ENCODE peak calls at places on chromosomes 2 and 18, in eight cellular contexts. I is endothelial cell, S is right lobe of liver, C is neural crest cell, V is colonic mucosa, P is endodermal cell, L is spleen, U is MCF 10A. T is an unnamed sample.

GRCh38 chr2:237686659-237687136 is 59.3 kb downstream of the LRRFIP1 start:
- DNase-seq in V (no peak), U (no peak), S (no peak), C (no peak), P (no peak), L (peak; percentile 81), I (no peak), T (no peak)

GRCh38 chr2:240245706-240246105 is 105.2 kb upstream of the OTOS start:
- DNase-seq in C (no peak), S (no peak), I (no peak), P (no peak), L (peak; percentile 58), V (peak; percentile 14), U (no peak), T (no peak)

GRCh38 chr2:29952973-29953372 is 31.6 kb upstream of the ALK start:
- DNase-seq in S (no peak), U (no peak), P (no peak), I (no peak), L (no peak), V (no peak), C (no peak), T (no peak)

GRCh38 chr2:222919841-222920609 is 59.2 kb downstream of the ACSL3 start:
- DNase-seq in V (no peak), P (no peak), I (no peak), S (no peak), L (no peak), U (peak; percentile 60), C (no peak), T (peak; percentile 20)

GRCh38 chr2:71802556-71802955 is 345.1 kb downstream of the CYP26B1 start:
- DNase-seq in S (peak; percentile 15), V (no peak), I (no peak), L (peak; percentile 14), U (no peak), P (peak; percentile 26), C (no peak), T (no peak)

GRCh38 chr2:147161746-147162145 is 683.1 kb upstream of the ACVR2A start:
- DNase-seq in S (no peak), C (no peak), I (no peak), P (no peak), L (no peak), U (peak; percentile 14), V (no peak), T (no peak)

GRCh38 chr2:232418466-232419244 is 12.0 kb downstream of the ALPG start:
- DNase-seq in C (no peak), S (no peak), I (no peak), U (no peak), L (peak; percentile 56), P (peak; percentile 77), V (no peak), T (no peak)

GRCh38 chr18:63070750-63071502 is 248.6 kb downstream of the BCL2 start:
- DNase-seq in L (no peak), U (peak; percentile 35), S (no peak), P (peak; percentile 38), I (no peak), C (no peak), V (peak; percentile 60), T (no peak)

GRCh38 chr18:77165489-77166415 is 33.2 kb upstream of the MBP start:
- DNase-seq in P (no peak), L (no peak), U (peak; percentile 55), V (no peak), C (no peak), S (no peak), I (no peak), T (no peak)

GRCh38 chr2:205612661-205613060 is 69.6 kb upstream of the NRP2 start:
- DNase-seq in P (no peak), L (no peak), I (no peak), V (no peak), U (no peak), S (no peak), C (no peak), T (no peak)

GRCh38 chr18:79439201-79440023 is 43.7 kb downstream of the NFATC1 start:
- DNase-seq in L (no peak), P (no peak), U (no peak), C (no peak), S (no peak), V (no peak), I (no peak), T (no peak)

GRCh38 chr2:221569342-221570278 is 2.5 kb downstream of the EPHA4 start:
- DNase-seq in I (no peak), V (no peak), L (peak; percentile 28), P (peak; percentile 73), C (peak; percentile 31), U (no peak), S (no peak), T (no peak)
- TF ChIP-seq CTCF in I (no peak), V (no peak), L (no peak), P (no peak), C (no peak), U (no peak), S (no peak), T (no peak)

GRCh38 chr2:172200495-172201085 is 97.9 kb upstream of the DLX2 start:
- DNase-seq in L (no peak), P (peak; percentile 64), I (peak; percentile 14), S (no peak), V (peak; percentile 49), C (no peak), U (peak; percentile 51), T (no peak)
- TF ChIP-seq CTCF in L (peak; percentile 41), P (peak; percentile 77), I (peak; percentile 55), S (peak; percentile 41), V (peak; percentile 38), C (peak; percentile 57), U (peak; percentile 41), T (no peak)

DNA sequence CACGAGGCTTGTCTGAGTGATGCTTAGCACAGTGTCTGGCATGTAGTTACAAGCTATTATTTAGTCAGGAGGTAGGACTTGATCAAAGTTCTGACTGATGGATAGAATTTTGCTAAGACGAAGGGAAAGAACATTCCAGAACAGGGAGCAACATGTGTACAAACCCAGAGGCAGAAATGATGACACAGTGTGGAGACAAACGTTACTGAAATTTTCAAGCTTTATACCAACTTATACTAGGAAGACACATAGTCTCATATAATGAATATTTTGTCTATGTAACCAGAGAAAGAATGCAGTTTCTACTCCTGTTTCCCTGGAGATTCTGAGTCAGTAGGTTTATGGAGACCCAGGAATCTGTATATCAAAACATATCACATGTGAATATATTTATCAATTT is 123.4 kb downstream of the FAM124B start:
- DNase-seq in U (no peak), L (no peak), I (no peak), S (no peak), V (no peak), P (no peak), C (no peak), T (no peak)
- TF ChIP-seq CTCF in U (no peak), L (no peak), I (no peak), S (no peak), V (no peak), P (no peak), C (no peak), T (no peak)

GRCh38 chr18:44823286-44823685 is 142.6 kb downstream of the SETBP1 start:
- DNase-seq in V (no peak), P (no peak), U (no peak), L (no peak), S (no peak), I (no peak), C (no peak), T (no peak)
- TF ChIP-seq CTCF in V (no peak), P (no peak), U (no peak), L (no peak), S (no peak), I (no peak), C (no peak), T (no peak)

GRCh38 chr2:47313728-47314127 is 89.2 kb upstream of the MSH2 start:
- DNase-seq in S (no peak), U (no peak), C (no peak), L (peak; percentile 18), V (no peak), P (no peak), I (no peak), T (no peak)
- TF ChIP-seq CTCF in S (no peak), U (no peak), C (no peak), L (no peak), V (no peak), P (peak; percentile 61), I (no peak), T (no peak)